ENCODE peak calls at places on chromosomes 2 and 18, in ten cellular contexts. R is K562, T is sigmoid colon, M is stomach, Z is HepG2, I is Panc1, G is HCT116, E is breast epithelium, A is prostate gland, B is SK-N-SH. N is an unnamed sample.

GRCh38 chr2:33859191-33859590 is 260.1 kb upstream of the FAM98A start:
- DNase-seq in B (no peak), I (no peak), G (no peak), E (no peak), Z (no peak), R (no peak), A (no peak), M (no peak), T (no peak), N (no peak)

GRCh38 chr2:20577495-20578235 is 73.2 kb downstream of the HS1BP3 start:
- DNase-seq in Z (no peak), R (no peak), B (no peak), E (peak; percentile 81), G (no peak), T (no peak), I (no peak), A (peak; percentile 35), M (no peak), N (no peak)

GRCh38 chr18:64037812-64038414 is 68.0 kb downstream of the SERPINB8 start:
- DNase-seq in Z (peak; percentile 50), B (peak; percentile 70), G (peak; percentile 36), T (no peak), E (no peak), I (no peak), R (peak; percentile 9), A (no peak), M (no peak), N (no peak)

GRCh38 chr2:37623971-37624897 is 47.2 kb downstream of the CDC42EP3 start:
- DNase-seq in A (no peak), I (no peak), B (no peak), T (no peak), G (no peak), Z (no peak), M (no peak), E (no peak), R (no peak), N (no peak)

GRCh38 chr2:196500686-196501431 is 138.7 kb upstream of the CCDC150 start:
- DNase-seq in I (no peak), A (no peak), M (no peak), G (no peak), R (peak; percentile 6), Z (no peak), B (no peak), T (no peak), E (no peak), N (no peak)

GRCh38 chr2:21427606-21428005 is 303.8 kb downstream of the TDRD15 start:
- DNase-seq in G (no peak), A (no peak), R (no peak), T (no peak), M (no peak), Z (no peak), B (no peak), E (no peak), I (no peak), N (no peak)

GRCh38 chr2:65456074-65456473 is 23.7 kb upstream of the SPRED2 start:
- DNase-seq in R (no peak), E (no peak), I (no peak), T (no peak), A (no peak), B (no peak), G (no peak), M (no peak), Z (no peak), N (no peak)

GRCh38 chr2:224077773-224078507 is 38.9 kb upstream of the SERPINE2 start:
- DNase-seq in T (no peak), I (no peak), Z (no peak), E (no peak), G (no peak), A (no peak), R (no peak), B (no peak), M (no peak), N (no peak)

GRCh38 chr2:7517851-7518250 is 600.6 kb downstream of the RNF144A start:
- DNase-seq in T (no peak), Z (no peak), A (no peak), E (no peak), G (no peak), B (no peak), R (no peak), M (no peak), I (no peak), N (no peak)

GRCh38 chr2:7513834-7514233 is 596.6 kb downstream of the RNF144A start:
- DNase-seq in R (no peak), G (no peak), Z (no peak), M (no peak), A (no peak), I (no peak), B (no peak), T (no peak), E (no peak), N (no peak)

GRCh38 chr2:7517122-7517487 is 599.9 kb downstream of the RNF144A start:
- DNase-seq in T (no peak), A (no peak), E (no peak), G (no peak), M (no peak), Z (no peak), I (no peak), B (peak; percentile 39), R (no peak), N (no peak)

GRCh38 chr2:7516447-7517121 is 599.4 kb downstream of the RNF144A start:
- DNase-seq in R (no peak), B (no peak), A (no peak), E (no peak), Z (no peak), T (no peak), I (no peak), G (no peak), M (no peak), N (no peak)

DNA sequence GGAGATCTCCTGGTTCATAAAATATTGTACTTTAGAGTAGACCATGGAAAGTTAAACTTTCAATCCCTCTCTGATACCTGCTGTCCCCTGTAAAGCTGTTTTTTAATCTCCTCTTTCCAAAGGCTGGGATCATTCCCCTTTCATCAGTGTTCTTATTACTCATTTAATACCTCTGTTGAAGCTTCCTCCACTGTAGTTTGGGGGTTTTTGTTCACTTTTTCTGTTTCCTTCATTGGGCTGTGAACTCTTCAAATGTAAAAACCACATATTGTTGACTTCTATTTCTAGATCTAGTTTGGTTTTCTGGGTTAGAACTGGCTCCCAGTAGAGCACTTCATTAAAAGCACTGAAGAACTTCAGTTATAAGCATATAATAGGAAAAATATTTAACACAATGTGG is 598.1 kb downstream of the RNF144A start:
- DNase-seq in Z (no peak), A (no peak), M (no peak), E (no peak), I (no peak), T (no peak), B (no peak), R (no peak), G (no peak), N (no peak)
- TF ChIP-seq CTCF in Z (no peak), A (no peak), M (no peak), E (no peak), I (no peak), T (no peak), B (no peak), R (no peak), G (no peak), N (no peak)

GRCh38 chr2:27779417-27780055 is 8.0 kb downstream of the MRPL33 start:
- DNase-seq in T (no peak), A (no peak), E (no peak), G (no peak), Z (no peak), R (no peak), I (no peak), M (no peak), B (no peak), N (no peak)

GRCh38 chr2:27772804-27773203 is 1.3 kb downstream of the MRPL33 start:
- DNase-seq in E (no peak), G (no peak), I (no peak), A (no peak), R (no peak), T (no peak), Z (no peak), B (no peak), M (no peak), N (no peak)

GRCh38 chr2:27773959-27774358 is 2.4 kb downstream of the MRPL33 start:
- DNase-seq in A (no peak), G (no peak), E (no peak), I (no peak), B (no peak), T (no peak), R (no peak), Z (no peak), M (no peak), N (peak; percentile 43)

GRCh38 chr2:27776696-27777095 is 5.2 kb downstream of the MRPL33 start:
- DNase-seq in Z (no peak), T (no peak), E (no peak), R (no peak), A (no peak), I (no peak), M (no peak), G (no peak), B (no peak), N (no peak)

DNA sequence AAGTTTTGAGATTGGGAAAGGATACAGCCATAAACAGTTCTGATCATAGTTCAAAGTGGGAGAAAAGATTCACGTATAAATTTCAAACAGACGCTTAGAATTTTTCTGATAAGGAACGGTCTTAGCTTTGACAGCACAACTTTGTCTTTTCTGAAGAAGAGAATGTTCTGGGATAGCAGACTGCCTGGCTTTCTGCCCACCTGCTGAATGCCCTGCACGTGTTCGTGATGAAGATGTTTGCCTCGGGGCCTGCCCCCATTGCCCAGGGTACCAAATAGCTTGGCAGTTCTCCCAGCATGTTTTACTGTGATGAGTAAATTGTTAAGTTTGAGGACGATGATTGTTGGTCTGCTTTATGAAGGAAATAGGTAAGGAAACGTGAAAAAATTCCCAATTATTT is 4.6 kb downstream of the MRPL33 start:
- DNase-seq in I (no peak), Z (no peak), G (no peak), R (no peak), E (no peak), M (no peak), T (peak; percentile 87), A (peak; percentile 46), B (no peak), N (no peak)
- TF ChIP-seq POLR2AphosphoS5 in I (no peak), Z (no peak), G (no peak), R (no peak), E (no peak), M (no peak), T (peak; percentile 45), A (peak; percentile 62), B (no peak), N (no peak)

GRCh38 chr2:179579744-179580143 is 281.7 kb downstream of the ZNF385B start:
- DNase-seq in Z (peak; percentile 91), E (no peak), T (no peak), A (no peak), B (no peak), I (no peak), G (no peak), R (no peak), M (no peak), N (no peak)

GRCh38 chr2:179588486-179589145 is 272.8 kb downstream of the ZNF385B start:
- DNase-seq in I (no peak), A (no peak), M (no peak), B (peak; percentile 1), T (no peak), R (no peak), G (no peak), Z (no peak), E (no peak), N (no peak)

GRCh38 chr2:179580378-179581146 is 280.9 kb downstream of the ZNF385B start:
- DNase-seq in B (no peak), M (no peak), Z (peak; percentile 91), G (no peak), T (no peak), E (no peak), I (no peak), R (no peak), A (no peak), N (no peak)

GRCh38 chr2:179581605-179582004 is 279.8 kb downstream of the ZNF385B start:
- DNase-seq in A (no peak), G (peak; percentile 88), T (no peak), R (no peak), E (no peak), B (no peak), Z (no peak), M (no peak), I (no peak), N (no peak)

DNA sequence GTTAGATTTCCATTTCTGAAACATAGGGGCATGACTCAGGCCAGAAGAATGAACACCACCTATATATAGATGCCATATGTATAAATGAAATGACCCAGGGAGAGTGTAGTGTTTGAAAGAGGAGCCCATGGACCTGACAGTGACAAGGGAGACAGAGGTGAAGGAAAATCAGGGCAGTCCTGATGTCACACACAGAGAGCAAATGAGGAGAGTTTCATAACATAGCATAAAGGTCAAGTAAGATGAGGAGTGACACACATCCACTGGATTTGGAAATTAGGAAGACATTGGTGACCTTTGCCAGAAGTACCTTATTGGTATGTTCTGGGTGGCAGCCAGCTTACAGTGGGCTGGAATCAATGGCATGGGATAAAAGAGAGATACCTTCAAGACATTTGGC is 276.7 kb downstream of the ZNF385B start:
- DNase-seq in E (no peak), A (no peak), Z (no peak), R (no peak), T (no peak), G (no peak), B (no peak), I (no peak), M (no peak), N (no peak)
- TF ChIP-seq CTCF in E (no peak), A (no peak), Z (no peak), R (no peak), T (no peak), G (no peak), B (no peak), I (no peak), M (no peak), N (no peak)

GRCh38 chr2:219410390-219410789 is 7.8 kb upstream of the DES start:
- DNase-seq in M (no peak), B (no peak), E (no peak), R (no peak), T (no peak), A (no peak), G (no peak), I (no peak), Z (no peak), N (no peak)
- TF ChIP-seq POLR2AphosphoS5 in M (no peak), B (no peak), E (no peak), R (no peak), T (no peak), A (peak; percentile 27), G (no peak), I (no peak), Z (no peak), N (no peak)